ENCODE peak calls at places on chromosome 22, in eight cellular contexts. J, Z, G, M, T, V, C and W are unnamed samples.

GRCh38 chr22:48819232-48819631 is 1008.4 kb downstream of the BRD1 start:
- DNase-seq in J (no peak), Z (no peak), G (no peak), M (no peak), T (no peak), V (no peak), C (no peak), W (no peak)

GRCh38 chr22:46061431-46062231 is 84.7 kb upstream of the WNT7B start:
- DNase-seq in J (peak), Z (peak), G (no peak), M (no peak), T (no peak), V (peak), C (no peak), W (no peak)

GRCh38 chr22:33361581-33361980 is 303.4 kb upstream of the SYN3 start:
- DNase-seq in J (no peak), Z (no peak), G (no peak), M (no peak), T (no peak), V (peak), C (no peak), W (no peak)

GRCh38 chr22:32967285-32968101 is 90.7 kb downstream of the SYN3 start:
- DNase-seq in J (no peak), Z (no peak), G (no peak), M (no peak), T (no peak), V (no peak), C (no peak), W (no peak)

GRCh38 chr22:48340191-48340590 is 1487.5 kb downstream of the BRD1 start:
- DNase-seq in J (no peak), Z (no peak), G (no peak), M (no peak), T (no peak), V (no peak), C (no peak), W (no peak)

GRCh38 chr22:45341503-45341902 is 31.8 kb downstream of the FAM118A start:
- DNase-seq in J (no peak), Z (no peak), G (no peak), M (no peak), T (no peak), V (no peak), C (no peak), W (no peak)

GRCh38 chr22:49345896-49346295 is 481.8 kb downstream of the BRD1 start:
- DNase-seq in J (no peak), Z (peak), G (no peak), M (no peak), T (no peak), V (no peak), C (no peak), W (no peak)

GRCh38 chr22:39527481-39527961 is 5.0 kb downstream of the RPS19BP1 start:
- DNase-seq in J (no peak), Z (no peak), G (peak), M (no peak), T (no peak), V (peak), C (no peak), W (no peak)

GRCh38 chr22:40334060-40334459 is 12.2 kb upstream of the ADSL start:
- DNase-seq in J (no peak), Z (no peak), G (no peak), M (no peak), T (no peak), V (no peak), C (no peak), W (no peak)

GRCh38 chr22:45105281-45105700 is 58.4 kb upstream of the NUP50 start:
- DNase-seq in J (no peak), Z (no peak), G (no peak), M (no peak), T (no peak), V (no peak), C (no peak), W (no peak)

GRCh38 chr22:21673534-21674321 is 7.9 kb downstream of the PPIL2 start:
- DNase-seq in J (no peak), Z (no peak), G (no peak), M (no peak), T (no peak), V (no peak), C (no peak), W (no peak)

GRCh38 chr22:24953294-24954113 is 988 bp downstream of the KIAA1671 start:
- DNase-seq in J (peak), Z (no peak), G (peak), M (no peak), T (no peak), V (peak), C (peak), W (no peak)

GRCh38 chr22:28892175-28892731 is 8.9 kb downstream of the ZNRF3 start:
- DNase-seq in J (no peak), Z (peak), G (no peak), M (no peak), T (no peak), V (peak), C (no peak), W (no peak)

GRCh38 chr22:50017701-50018224 is 5.2 kb upstream of the IL17REL start:
- DNase-seq in J (no peak), Z (no peak), G (no peak), M (no peak), T (no peak), V (no peak), C (no peak), W (no peak)

GRCh38 chr22:50199836-50200332 is 927 bp upstream of the SELENOO start:
- DNase-seq in J (peak), Z (no peak), G (no peak), M (no peak), T (no peak), V (peak), C (no peak), W (no peak)

GRCh38 chr22:44413211-44413610 is 84.8 kb downstream of the RTL6 start:
- DNase-seq in J (no peak), Z (peak), G (no peak), M (no peak), T (no peak), V (no peak), C (no peak), W (no peak)

GRCh38 chr22:24588370-24588755 is 4.5 kb downstream of the LRRC75B start:
- DNase-seq in J (peak), Z (no peak), G (peak), M (no peak), T (no peak), V (no peak), C (no peak), W (no peak)

GRCh38 chr22:35065796-35066218 is at the start of gene ISX:
- DNase-seq in J (no peak), Z (no peak), G (no peak), M (no peak), T (no peak), V (no peak), C (no peak), W (no peak)

GRCh38 chr22:25161916-25162530 is 37.6 kb upstream of the CRYBB3 start:
- DNase-seq in J (no peak), Z (no peak), G (no peak), M (no peak), T (no peak), V (no peak), C (no peak), W (no peak)

GRCh38 chr22:33922268-33922667 is 2.0 kb upstream of the LARGE1 start:
- DNase-seq in J (peak), Z (peak), G (peak), M (no peak), T (no peak), V (peak), C (peak), W (peak)

GRCh38 chr22:39514373-39514973 is 5.9 kb upstream of the ATF4 start:
- DNase-seq in J (no peak), Z (no peak), G (peak), M (no peak), T (no peak), V (peak), C (no peak), W (no peak)

GRCh38 chr22:24460418-24461089 is 33.2 kb downstream of the ADORA2A start:
- DNase-seq in J (no peak), Z (no peak), G (no peak), M (no peak), T (no peak), V (no peak), C (no peak), W (no peak)

GRCh38 chr22:22103078-22103593 is 120.5 kb upstream of the TOP3B start:
- DNase-seq in J (no peak), Z (no peak), G (no peak), M (no peak), T (no peak), V (peak), C (no peak), W (no peak)

GRCh38 chr22:39990688-39991087 is 4.1 kb upstream of the FAM83F start:
- DNase-seq in J (no peak), Z (no peak), G (no peak), M (no peak), T (no peak), V (no peak), C (no peak), W (no peak)

GRCh38 chr22:49619301-49619700 is 208.4 kb downstream of the BRD1 start:
- DNase-seq in J (peak), Z (peak), G (no peak), M (no peak), T (no peak), V (no peak), C (no peak), W (no peak)

GRCh38 chr22:35766654-35767580 is 49.2 kb downstream of the APOL5 start:
- DNase-seq in J (no peak), Z (no peak), G (no peak), M (no peak), T (no peak), V (peak), C (no peak), W (no peak)

GRCh38 chr22:18067121-18067520 is 10.7 kb upstream of the PEX26 start:
- DNase-seq in J (no peak), Z (no peak), G (no peak), M (no peak), T (no peak), V (no peak), C (no peak), W (no peak)

GRCh38 chr22:48942698-48943566 is 884.7 kb downstream of the BRD1 start:
- DNase-seq in J (peak), Z (peak), G (no peak), M (no peak), T (no peak), V (no peak), C (no peak), W (no peak)

GRCh38 chr22:12601870-12602779 is 2925.9 kb upstream of the OR11H1 start:
- DNase-seq in J (peak), Z (peak), G (peak), M (no peak), T (no peak), V (no peak), C (no peak), W (no peak)

GRCh38 chr22:46484861-46485595 is 52.4 kb downstream of the CELSR1 start:
- DNase-seq in J (no peak), Z (no peak), G (no peak), M (no peak), T (no peak), V (no peak), C (no peak), W (no peak)

GRCh38 chr22:47092896-47093311 is 330.5 kb downstream of the TBC1D22A start:
- DNase-seq in J (no peak), Z (peak), G (no peak), M (no peak), T (no peak), V (no peak), C (no peak), W (no peak)

GRCh38 chr22:35135165-35135564 is 69.2 kb downstream of the ISX start:
- DNase-seq in J (no peak), Z (no peak), G (no peak), M (no peak), T (no peak), V (no peak), C (no peak), W (no peak)

GRCh38 chr22:45757068-45757467 is 85.4 kb downstream of the ATXN10 start:
- DNase-seq in J (peak), Z (no peak), G (peak), M (no peak), T (no peak), V (peak), C (peak), W (no peak)

GRCh38 chr22:50670914-50671538 is 1.6 kb upstream of the SHANK3 start:
- DNase-seq in J (no peak), Z (no peak), G (no peak), M (no peak), T (no peak), V (no peak), C (no peak), W (no peak)

GRCh38 chr22:36252754-36253522 is at the start of gene APOL1:
- DNase-seq in J (no peak), Z (no peak), G (peak), M (no peak), T (no peak), V (no peak), C (peak), W (peak)

GRCh38 chr22:45645526-45646414 is 25.9 kb upstream of the ATXN10 start:
- DNase-seq in J (peak), Z (peak), G (peak), M (no peak), T (no peak), V (peak), C (peak), W (peak)

GRCh38 chr22:36383110-36383581 is 4.6 kb downstream of the MYH9 start:
- DNase-seq in J (no peak), Z (no peak), G (no peak), M (no peak), T (no peak), V (no peak), C (no peak), W (no peak)

GRCh38 chr22:26316732-26317131 is 112.3 kb upstream of the ASPHD2 start:
- DNase-seq in J (no peak), Z (no peak), G (no peak), M (no peak), T (no peak), V (no peak), C (no peak), W (no peak)

GRCh38 chr22:26322179-26322905 is 106.7 kb upstream of the ASPHD2 start:
- DNase-seq in J (no peak), Z (no peak), G (no peak), M (no peak), T (peak), V (no peak), C (no peak), W (no peak)

GRCh38 chr22:26321469-26321913 is 107.6 kb upstream of the ASPHD2 start:
- DNase-seq in J (no peak), Z (no peak), G (no peak), M (no peak), T (no peak), V (peak), C (peak), W (no peak)

GRCh38 chr22:26320469-26320868 is 108.6 kb upstream of the ASPHD2 start:
- DNase-seq in J (no peak), Z (no peak), G (no peak), M (no peak), T (no peak), V (no peak), C (no peak), W (no peak)

GRCh38 chr22:26318975-26319374 is 110.1 kb upstream of the ASPHD2 start:
- DNase-seq in J (no peak), Z (no peak), G (no peak), M (no peak), T (no peak), V (peak), C (no peak), W (no peak)
- TF ChIP-seq CTCF in J (no peak), Z (no peak), G (no peak), M (no peak), T (no peak), V (peak), C (no peak), W (no peak)

DNA sequence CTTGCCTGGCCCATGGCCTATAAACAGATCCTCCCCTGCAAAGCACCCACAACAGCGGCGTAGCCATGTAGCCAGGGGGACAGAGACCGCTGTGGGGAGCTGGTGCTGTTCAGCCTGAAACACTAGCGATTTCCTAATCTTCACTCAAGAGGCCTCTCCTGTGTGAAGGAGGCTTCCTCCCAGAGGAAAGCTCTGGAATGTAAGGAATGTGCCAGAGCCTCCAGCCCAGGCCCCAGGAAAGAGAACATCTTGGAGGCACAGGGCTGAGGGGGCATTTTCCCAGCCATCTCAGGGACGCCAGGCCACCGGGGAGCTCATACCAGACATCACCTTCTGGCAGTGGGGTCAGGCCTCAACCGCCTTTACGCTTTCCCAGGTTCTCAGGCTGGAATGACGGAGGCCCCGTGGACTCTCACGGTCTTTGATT is 24.0 kb downstream of the MIAT start:
- DNase-seq in J (no peak), Z (peak), G (no peak), M (no peak), T (no peak), V (peak), C (no peak), W (no peak)
- TF ChIP-seq CTCF in J (no peak), Z (no peak), G (no peak), M (no peak), T (no peak), V (no peak), C (no peak), W (no peak)

DNA sequence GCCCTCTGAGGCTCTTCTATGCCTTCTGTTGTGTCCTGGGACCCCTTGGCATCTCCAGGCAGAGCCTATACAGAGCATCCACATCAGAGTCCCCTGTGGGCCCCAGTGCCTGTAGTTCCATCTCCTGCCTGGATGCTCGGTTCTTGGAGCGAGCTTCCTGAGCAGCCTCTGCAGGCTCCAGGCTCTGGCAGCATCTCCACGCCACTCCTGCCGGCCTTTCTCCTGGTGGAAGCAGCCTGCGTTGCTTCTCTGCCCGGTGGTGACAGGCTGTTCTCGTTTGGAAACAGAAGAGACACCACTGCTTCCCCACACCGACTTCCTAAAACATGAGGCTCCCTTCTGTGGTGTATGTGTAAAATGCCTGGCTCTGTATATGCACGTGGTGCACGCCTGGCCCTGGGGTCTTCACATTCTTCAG is 52.8 kb downstream of the BCR start:
- DNase-seq in J (no peak), Z (no peak), G (no peak), M (no peak), T (no peak), V (peak), C (no peak), W (no peak)
- TF ChIP-seq CTCF in J (no peak), Z (no peak), G (no peak), M (no peak), T (no peak), V (no peak), C (no peak), W (no peak)

GRCh38 chr22:41957941-41958556 is 6.1 kb downstream of the SMIM45 start:
- DNase-seq in J (peak), Z (no peak), G (no peak), M (no peak), T (no peak), V (peak), C (no peak), W (no peak)
- TF ChIP-seq CTCF in J (no peak), Z (no peak), G (no peak), M (no peak), T (no peak), V (no peak), C (no peak), W (peak)

GRCh38 chr22:43228330-43228729 is 41.4 kb upstream of the TTLL12 start:
- DNase-seq in J (no peak), Z (no peak), G (no peak), M (no peak), T (no peak), V (peak), C (no peak), W (no peak)

GRCh38 chr22:43228863-43229262 is 41.9 kb upstream of the TTLL12 start:
- DNase-seq in J (peak), Z (no peak), G (no peak), M (no peak), T (no peak), V (no peak), C (no peak), W (no peak)

GRCh38 chr22:43225609-43226008 is 38.7 kb upstream of the TTLL12 start:
- DNase-seq in J (no peak), Z (no peak), G (no peak), M (no peak), T (no peak), V (no peak), C (no peak), W (no peak)

GRCh38 chr22:43227231-43227630 is 40.3 kb upstream of the TTLL12 start:
- DNase-seq in J (peak), Z (no peak), G (no peak), M (no peak), T (no peak), V (peak), C (no peak), W (no peak)

DNA sequence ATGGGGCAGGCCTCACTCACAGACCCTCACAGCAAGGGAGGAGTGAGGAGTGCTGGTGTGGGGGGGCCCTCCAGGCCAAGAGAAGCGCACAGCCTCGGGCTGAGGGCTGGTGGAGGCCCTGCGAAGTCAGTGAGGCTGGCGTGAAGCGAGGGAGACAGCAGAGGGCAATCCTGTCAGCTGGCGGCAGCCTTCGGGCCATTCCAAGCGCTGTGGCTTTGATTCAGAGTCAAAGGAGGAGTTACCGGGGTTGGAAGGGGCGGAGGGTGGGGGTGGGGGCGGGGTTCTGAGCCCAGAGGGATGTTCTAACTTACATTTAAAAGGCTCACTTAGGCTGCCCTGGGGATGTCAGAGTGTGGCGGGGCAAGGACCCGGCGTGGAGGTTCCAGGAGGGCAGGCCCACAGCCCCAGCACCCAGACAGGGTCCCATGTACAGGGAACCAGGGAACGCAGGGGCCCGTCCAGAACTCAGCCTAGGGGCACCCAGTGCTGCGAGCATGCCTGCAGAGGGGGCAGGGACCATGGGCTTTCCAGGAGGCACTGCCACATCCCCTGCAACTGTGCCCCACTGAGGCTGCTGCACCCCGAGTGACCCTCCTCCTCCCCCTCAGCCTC is 39.5 kb upstream of the TTLL12 start:
- DNase-seq in J (peak), Z (no peak), G (peak), M (no peak), T (no peak), V (peak), C (no peak), W (no peak)
- TF ChIP-seq CTCF in J (no peak), Z (no peak), G (no peak), M (no peak), T (no peak), V (no peak), C (no peak), W (no peak)

DNA sequence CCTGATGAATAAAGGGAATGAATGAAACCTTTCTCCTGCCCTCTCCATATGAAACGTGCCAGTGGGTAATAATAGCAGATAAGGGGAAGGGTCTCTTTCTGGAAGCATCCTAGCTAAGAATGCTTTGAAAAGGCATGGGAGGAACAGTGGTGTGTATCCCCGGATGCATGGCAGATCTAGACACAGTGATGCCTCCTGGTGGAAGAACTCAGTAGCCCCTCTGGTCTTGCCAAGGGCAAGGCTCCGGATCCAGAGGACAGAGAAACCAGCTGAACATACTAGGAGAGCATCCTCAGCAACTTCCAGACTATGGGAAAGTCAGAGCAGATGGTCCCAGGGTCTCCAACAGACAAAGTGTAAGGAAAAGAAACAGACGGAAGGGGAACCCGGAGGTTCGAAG is 6.4 kb downstream of the BAIAP2L2 start:
- DNase-seq in J (no peak), Z (no peak), G (no peak), M (no peak), T (no peak), V (peak), C (no peak), W (no peak)
- TF ChIP-seq CTCF in J (no peak), Z (peak), G (no peak), M (peak), T (peak), V (peak), C (peak), W (no peak)

GRCh38 chr22:30312053-30312452 is 14.7 kb downstream of the TBC1D10A start:
- DNase-seq in J (no peak), Z (no peak), G (no peak), M (no peak), T (peak), V (no peak), C (no peak), W (no peak)
- TF ChIP-seq CTCF in J (no peak), Z (no peak), G (no peak), M (no peak), T (no peak), V (no peak), C (no peak), W (no peak)

GRCh38 chr22:38435010-38435409 is 20.0 kb downstream of the KCNJ4 start:
- DNase-seq in J (no peak), Z (no peak), G (no peak), M (no peak), T (no peak), V (peak), C (no peak), W (no peak)
- TF ChIP-seq CTCF in J (no peak), Z (no peak), G (no peak), M (no peak), T (no peak), V (peak), C (no peak), W (no peak)